ENCODE peak calls at places on chromosomes 3 and 15, in four cellular contexts. One of them, this sample, is unnamed.
A peak's percentile ranks its signal among the peaks of the same experiment; 100 is the strongest.

GRCh38 chr3:101134331-101134730 is 141.1 kb upstream of the ABI3BP start:
- DNase-seq in AG20443: no peak
- DNase-seq in heart left ventricle: no peak
- DNase-seq in GM06990: no peak
- DNase-seq in this sample: no peak

GRCh38 chr3:194503101-194503531 is 16.3 kb upstream of the ATP13A3 start:
- DNase-seq in AG20443: no peak
- DNase-seq in heart left ventricle: no peak
- DNase-seq in GM06990: no peak
- DNase-seq in this sample: no peak

GRCh38 chr15:63623231-63623969 is 26.2 kb downstream of the FBXL22 start:
- DNase-seq in AG20443: no peak
- DNase-seq in heart left ventricle: no peak
- DNase-seq in GM06990: no peak
- DNase-seq in this sample: no peak

GRCh38 chr3:71681224-71681668 is 44.0 kb downstream of the EIF4E3 start:
- DNase-seq in AG20443: peak; percentile 81
- DNase-seq in heart left ventricle: peak; percentile 39
- DNase-seq in GM06990: no peak
- DNase-seq in this sample: peak; percentile 49

GRCh38 chr15:78340243-78341056 is at the start of gene CRABP1:
- DNase-seq in AG20443: no peak
- DNase-seq in heart left ventricle: no peak
- DNase-seq in GM06990: no peak
- DNase-seq in this sample: no peak

GRCh38 chr3:139117136-139117675 is 72.5 kb upstream of the PRR23C start:
- DNase-seq in AG20443: no peak
- DNase-seq in heart left ventricle: no peak
- DNase-seq in GM06990: no peak
- DNase-seq in this sample: no peak

GRCh38 chr3:69129531-69129930 is 7.1 kb upstream of the LMOD3 start:
- DNase-seq in AG20443: peak; percentile 43
- DNase-seq in heart left ventricle: no peak
- DNase-seq in GM06990: no peak
- DNase-seq in this sample: no peak

GRCh38 chr3:105944721-105945120 is 75.9 kb upstream of the CBLB start:
- DNase-seq in AG20443: peak; percentile 54
- DNase-seq in heart left ventricle: no peak
- DNase-seq in GM06990: no peak
- DNase-seq in this sample: no peak

GRCh38 chr15:40219801-40220200 is 19.1 kb upstream of the PAK6 start:
- DNase-seq in AG20443: no peak
- DNase-seq in heart left ventricle: no peak
- DNase-seq in GM06990: no peak
- DNase-seq in this sample: no peak

GRCh38 chr3:24365168-24365567 is 129.5 kb downstream of the THRB start:
- DNase-seq in AG20443: peak; percentile 70
- DNase-seq in heart left ventricle: peak; percentile 42
- DNase-seq in GM06990: no peak
- DNase-seq in this sample: no peak

GRCh38 chr3:52006017-52006819 is 10.5 kb upstream of the RPL29 start:
- DNase-seq in AG20443: no peak
- DNase-seq in heart left ventricle: no peak
- DNase-seq in GM06990: no peak
- DNase-seq in this sample: no peak

GRCh38 chr3:46833346-46834300 is 29.6 kb downstream of the MYL3 start:
- DNase-seq in AG20443: peak; percentile 6
- DNase-seq in heart left ventricle: no peak
- DNase-seq in GM06990: no peak
- DNase-seq in this sample: no peak

GRCh38 chr3:154122912-154123559 is 1.8 kb downstream of the ARHGEF26 start:
- DNase-seq in AG20443: peak; percentile 15
- DNase-seq in heart left ventricle: no peak
- DNase-seq in GM06990: no peak
- DNase-seq in this sample: no peak

This sample was measured in GM20000.